ENCODE peak calls at places on chromosomes 13 and 19, in ten cellular contexts. L is spleen, V is heart left ventricle, A is right lobe of liver, G is IMR-90, W is HepG2, C is HCT116, Y is ovary, R is GM12878, U is testis. H is an unnamed sample.

GRCh38 chr13:79831556-79831955 is 350.6 kb downstream of the NDFIP2 start:
- DNase-seq in Y (no peak), V (no peak), U (no peak), G (no peak), A (no peak), C (no peak), L (no peak), W (no peak), R (no peak), H (no peak)

GRCh38 chr19:8357007-8357521 is 6.9 kb upstream of the ANGPTL4 start:
- DNase-seq in R (no peak), V (no peak), W (peak; percentile 93), C (no peak), L (no peak), A (no peak), U (no peak), G (no peak), Y (no peak), H (no peak)

GRCh38 chr19:39203372-39204341 is at the start of gene SYCN:
- DNase-seq in U (peak; percentile 40), L (no peak), R (no peak), Y (no peak), C (no peak), V (no peak), G (no peak), W (no peak), A (no peak), H (no peak)

GRCh38 chr19:13154911-13155471 is 4.8 kb downstream of the IER2 start:
- DNase-seq in C (peak; percentile 91), R (no peak), V (peak; percentile 55), Y (peak; percentile 83), L (peak; percentile 91), A (peak; percentile 81), W (peak; percentile 75), G (peak; percentile 65), U (no peak), H (peak; percentile 83)

GRCh38 chr13:66508153-66508909 is 721.8 kb downstream of the PCDH9 start:
- DNase-seq in V (no peak), U (no peak), W (no peak), A (no peak), G (peak; percentile 38), R (no peak), L (no peak), Y (no peak), C (no peak), H (no peak)

GRCh38 chr13:23741879-23742510 is 147.2 kb downstream of the MIPEP start:
- DNase-seq in L (no peak), A (no peak), V (no peak), Y (no peak), W (no peak), C (peak; percentile 7), U (no peak), R (no peak), G (no peak), H (no peak)

GRCh38 chr19:6639439-6639838 is 30.5 kb downstream of the TNFSF14 start:
- DNase-seq in W (no peak), C (no peak), G (no peak), A (no peak), L (no peak), U (no peak), V (no peak), Y (no peak), R (no peak), H (no peak)

GRCh38 chr13:66835040-66835628 is 395.0 kb downstream of the PCDH9 start:
- DNase-seq in V (peak; percentile 85), C (no peak), L (no peak), A (peak; percentile 79), Y (peak; percentile 71), R (no peak), G (peak; percentile 18), U (peak; percentile 58), W (peak; percentile 24), H (peak; percentile 90)

GRCh38 chr13:110226051-110226562 is 80.8 kb downstream of the COL4A1 start:
- DNase-seq in G (peak; percentile 64), R (no peak), W (no peak), L (no peak), U (no peak), A (no peak), C (no peak), V (no peak), Y (no peak), H (no peak)

GRCh38 chr13:49183672-49184315 is 36.3 kb upstream of the MLNR start:
- DNase-seq in R (no peak), A (no peak), G (peak; percentile 17), C (no peak), Y (no peak), W (no peak), V (no peak), L (no peak), U (no peak), H (no peak)

GRCh38 chr13:44309771-44310767 is 63.6 kb upstream of the SERP2 start:
- DNase-seq in Y (no peak), V (peak; percentile 75), C (no peak), A (no peak), U (no peak), W (no peak), G (no peak), L (no peak), R (no peak), H (no peak)

GRCh38 chr13:27276188-27276587 is 5.6 kb downstream of the RASL11A start:
- DNase-seq in U (no peak), A (no peak), R (no peak), Y (no peak), W (no peak), G (peak; percentile 58), V (no peak), L (no peak), C (no peak), H (no peak)

GRCh38 chr19:44856438-44857083 is 10.5 kb downstream of the NECTIN2 start:
- DNase-seq in U (no peak), A (peak; percentile 78), G (no peak), Y (no peak), C (no peak), L (no peak), R (no peak), W (peak; percentile 64), V (peak; percentile 47), H (no peak)

DNA sequence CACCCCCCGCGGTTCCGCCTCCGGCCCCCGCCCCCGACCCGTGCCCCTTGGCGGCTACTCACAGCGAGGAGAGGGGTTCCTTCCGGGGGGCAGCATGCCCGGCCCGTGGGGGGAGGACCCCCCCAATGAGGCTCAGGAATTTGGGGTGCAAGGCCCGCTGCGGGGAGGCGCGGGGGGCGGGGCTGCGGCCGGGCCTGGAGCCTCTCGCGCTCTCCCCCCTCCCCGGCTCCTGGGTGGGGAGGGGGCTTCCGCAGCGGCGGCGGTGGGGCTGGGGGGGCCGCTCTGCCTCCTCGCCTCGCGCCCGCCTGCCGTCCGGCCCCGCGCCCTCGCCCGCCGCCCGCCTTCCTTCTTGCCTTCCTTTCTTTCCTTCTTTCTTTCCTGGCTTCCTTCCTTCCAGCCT is 353 bp downstream of the LRRC4B start:
- DNase-seq in Y (no peak), R (no peak), C (no peak), G (no peak), L (no peak), V (no peak), W (no peak), U (no peak), A (no peak), H (no peak)
- H3K4me3 ChIP-seq in Y (peak overlapping the region; percentile 36), R (no peak overlapping the region), C (no peak overlapping the region), G (no peak overlapping the region), L (no peak overlapping the region), V (no peak overlapping the region), W (no peak overlapping the region), U (peak overlapping the region; percentile 26), A (no peak overlapping the region), H (no peak overlapping the region)

GRCh38 chr19:48815870-48816501 is 5.2 kb upstream of the BCAT2 start:
- DNase-seq in U (peak; percentile 43), C (no peak), G (peak; percentile 43), A (no peak), Y (no peak), W (peak; percentile 86), R (no peak), V (no peak), L (no peak), H (peak; percentile 90)
- TF ChIP-seq POLR2A in U (no peak), C (no peak), G (no peak), A (no peak), Y (no peak), W (no peak), R (no peak), V (no peak), L (no peak), H (no peak)

GRCh38 chr13:106403280-106403679 is 132.2 kb downstream of the EFNB2 start:
- DNase-seq in Y (no peak), C (no peak), A (no peak), L (no peak), R (no peak), U (no peak), W (no peak), G (no peak), V (no peak), H (no peak)

GRCh38 chr13:106405731-106406130 is 129.7 kb downstream of the EFNB2 start:
- DNase-seq in V (no peak), L (no peak), C (no peak), U (no peak), A (no peak), R (no peak), Y (no peak), W (no peak), G (no peak), H (no peak)

GRCh38 chr13:106407338-106407737 is 128.1 kb downstream of the EFNB2 start:
- DNase-seq in C (no peak), U (no peak), G (no peak), A (no peak), L (no peak), V (no peak), W (no peak), R (no peak), Y (no peak), H (no peak)
- H3K9me3 ChIP-seq in C (no peaks in the 10 kb centered on the region), U (no peaks in the 10 kb centered on the region), G (no peaks in the 10 kb centered on the region), A (no peaks in the 10 kb centered on the region), L (no peaks in the 10 kb centered on the region), V (no peaks in the 10 kb centered on the region), W (no peaks in the 10 kb centered on the region), R (no peaks in the 10 kb centered on the region), Y (no peaks in the 10 kb centered on the region), H (no peaks in the 10 kb centered on the region)

GRCh38 chr19:51807111-51807701 is 12.2 kb downstream of the FPR3 start:
- DNase-seq in C (no peak), Y (no peak), G (no peak), U (peak; percentile 85), R (no peak), A (no peak), L (no peak), W (peak; percentile 52), V (no peak), H (peak; percentile 78)

GRCh38 chr19:51809787-51810186 is 14.8 kb downstream of the FPR3 start:
- DNase-seq in L (no peak), U (peak; percentile 47), A (no peak), Y (no peak), C (no peak), W (peak; percentile 21), G (no peak), V (no peak), R (no peak), H (no peak)

GRCh38 chr19:51810228-51810627 is 15.3 kb downstream of the FPR3 start:
- DNase-seq in A (no peak), W (peak; percentile 68), G (no peak), L (no peak), V (no peak), U (no peak), C (no peak), Y (no peak), R (no peak), H (no peak)

GRCh38 chr19:51807925-51808324 is 13.0 kb downstream of the FPR3 start:
- DNase-seq in L (no peak), G (no peak), Y (no peak), C (no peak), A (no peak), R (no peak), W (no peak), U (no peak), V (no peak), H (no peak)

GRCh38 chr19:51808333-51808986 is 13.5 kb downstream of the FPR3 start:
- DNase-seq in G (no peak), R (no peak), A (no peak), Y (no peak), W (peak; percentile 66), V (no peak), U (no peak), L (no peak), C (no peak), H (no peak)
- H3K4me3 ChIP-seq in G (no peak overlapping the region), R (no peak overlapping the region), A (no peak overlapping the region), Y (no peak overlapping the region), W (no peak overlapping the region), V (no peak overlapping the region), U (no peak overlapping the region), L (no peak overlapping the region), C (no peak overlapping the region), H (no peak overlapping the region)